ENCODE peak calls at places on chromosomes 3 and 15, in six cellular contexts. R is iPS DF 6.9, I is ovary, O is mammary epithelial cell, C is pancreas, H is upper lobe of right lung. G is an unnamed sample. For H3K36me3, the result is how much of the 10 kb centered on the place peaks cover.

GRCh38 chr3:152019516-152019915 is 146.1 kb downstream of the SUCNR1 start:
- DNase-seq in R (no peak), I (no peak), O (peak), C (no peak), H (no peak), G (no peak)

GRCh38 chr3:148625145-148625736 is 72.5 kb upstream of the AGTR1 start:
- DNase-seq in R (no peak), I (no peak), O (no peak), C (no peak), H (no peak), G (no peak)

GRCh38 chr3:169104541-169104940 is 559.0 kb downstream of the MECOM start:
- DNase-seq in R (no peak), I (no peak), O (peak), C (no peak), H (no peak), G (peak)

GRCh38 chr3:76631251-76631650 is 408.6 kb upstream of the ROBO2 start:
- DNase-seq in R (no peak), I (no peak), O (no peak), C (no peak), H (no peak), G (no peak)

GRCh38 chr3:161104561-161105551 is at the start of gene B3GALNT1:
- DNase-seq in R (no peak), I (peak), O (peak), C (peak), H (peak), G (peak)

GRCh38 chr3:113141543-113141942 is 69.8 kb upstream of the BOC start:
- DNase-seq in R (no peak), I (no peak), O (no peak), C (no peak), H (no peak), G (no peak)

GRCh38 chr3:4719011-4719649 is 226.0 kb downstream of the ITPR1 start:
- DNase-seq in R (no peak), I (no peak), O (no peak), C (no peak), H (no peak), G (peak)

GRCh38 chr3:126464494-126464893 is 11.2 kb downstream of the ZXDC start:
- DNase-seq in R (no peak), I (peak), O (no peak), C (no peak), H (no peak), G (no peak)

GRCh38 chr3:35393916-35394315 is 245.4 kb upstream of the ARPP21 start:
- DNase-seq in R (no peak), I (no peak), O (no peak), C (no peak), H (no peak), G (no peak)

GRCh38 chr3:78285032-78285728 is 1245.3 kb downstream of the ROBO2 start:
- DNase-seq in R (no peak), I (no peak), O (no peak), C (no peak), H (no peak), G (no peak)

GRCh38 chr15:41806291-41807181 is 21.4 kb upstream of the JMJD7 start:
- DNase-seq in R (no peak), I (no peak), O (peak), C (peak), H (no peak), G (no peak)

GRCh38 chr3:25916286-25916685 is 126.4 kb downstream of the OXSM start:
- DNase-seq in R (no peak), I (no peak), O (no peak), C (no peak), H (no peak), G (no peak)

GRCh38 chr15:82855286-82856092 is 46.1 kb downstream of the WHAMM start:
- DNase-seq in R (no peak), I (no peak), O (no peak), C (no peak), H (no peak), G (no peak)

GRCh38 chr3:16033889-16034687 is 140.4 kb upstream of the GALNT15 start:
- DNase-seq in R (no peak), I (no peak), O (peak), C (no peak), H (no peak), G (no peak)

GRCh38 chr3:121574449-121574848 is 6.7 kb downstream of the ARGFX start:
- DNase-seq in R (no peak), I (no peak), O (peak), C (no peak), H (no peak), G (peak)

GRCh38 chr3:54733079-54733478 is 194.8 kb downstream of the LRTM1 start:
- DNase-seq in R (no peak), I (no peak), O (no peak), C (no peak), H (no peak), G (no peak)

GRCh38 chr3:33131328-33132018 is 17.7 kb downstream of the CRTAP start:
- DNase-seq in R (peak), I (peak), O (peak), C (no peak), H (no peak), G (peak)

GRCh38 chr3:63354160-63354559 is 76.1 kb downstream of the SYNPR start:
- DNase-seq in R (no peak), I (no peak), O (no peak), C (no peak), H (no peak), G (no peak)

GRCh38 chr15:66405605-66406004 is 18.9 kb downstream of the MAP2K1 start:
- DNase-seq in R (no peak), I (no peak), O (no peak), C (no peak), H (no peak), G (no peak)

GRCh38 chr15:99614749-99615288 is 49.0 kb downstream of the MEF2A start:
- DNase-seq in R (no peak), I (no peak), O (no peak), C (no peak), H (no peak), G (peak)

GRCh38 chr15:75732206-75732808 is 19.7 kb upstream of the CSPG4 start:
- DNase-seq in R (no peak), I (no peak), O (no peak), C (peak), H (peak), G (no peak)

GRCh38 chr3:32113566-32113965 is 7.1 kb downstream of the GPD1L start:
- DNase-seq in R (no peak), I (no peak), O (no peak), C (no peak), H (no peak), G (no peak)

GRCh38 chr3:14351617-14352001 is 50.8 kb upstream of the SLC6A6 start:
- DNase-seq in R (no peak), I (no peak), O (no peak), C (no peak), H (no peak), G (no peak)
- H3K36me3 ChIP-seq in R (under half), I (under half), O (under half), C (under half), H (under half), G (under half)

DNA sequence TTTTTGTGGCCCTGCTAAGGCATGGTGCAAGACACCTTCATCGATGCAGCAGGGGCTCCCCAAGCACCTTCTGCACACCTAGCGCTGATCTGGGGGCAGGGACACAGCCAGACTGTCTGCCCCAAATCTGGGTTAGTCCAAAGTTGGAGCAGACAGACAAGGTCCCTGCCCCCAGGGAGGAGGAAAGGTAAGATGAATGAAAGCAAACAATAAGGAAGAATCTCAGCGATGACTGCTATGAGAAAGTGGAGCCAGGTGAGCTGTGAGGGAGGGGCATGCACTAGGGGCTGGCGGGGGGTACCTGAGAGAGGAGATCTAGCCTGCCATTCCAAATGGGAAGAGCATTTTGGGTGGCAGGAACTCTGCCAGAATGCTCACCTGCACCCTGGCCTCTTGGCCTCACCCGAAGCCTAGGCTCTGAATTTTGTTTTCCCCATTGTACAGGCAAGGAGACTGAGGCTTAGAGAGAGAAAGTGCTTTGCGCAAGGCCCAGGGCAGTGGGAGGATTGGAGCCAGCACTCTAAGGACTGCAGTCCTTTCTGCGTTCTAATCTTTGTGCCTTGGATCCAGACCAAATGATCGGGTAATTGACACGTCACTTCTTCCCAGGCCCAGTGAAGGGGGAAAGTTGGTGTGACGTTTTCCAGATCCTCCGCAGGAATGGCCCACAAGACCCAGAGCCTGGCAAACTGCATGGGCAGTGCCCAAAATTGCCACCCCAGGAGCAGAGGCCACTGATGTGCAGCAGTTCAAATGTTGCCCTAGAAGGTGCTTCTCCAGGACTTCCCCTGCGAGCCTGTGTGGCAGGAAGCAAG is 194.2 kb upstream of the TLE3 start:
- DNase-seq in R (no peak), I (no peak), O (no peak), C (no peak), H (peak), G (no peak)
- H3K36me3 ChIP-seq in R (under half), I (under half), O (under half), C (under half), H (under half), G (under half)

GRCh38 chr3:192571197-192571791 is 156.0 kb downstream of the FGF12 start:
- DNase-seq in R (no peak), I (peak), O (peak), C (peak), H (peak), G (no peak)
- H3K36me3 ChIP-seq in R (under half), I (under half), O (under half), C (under half), H (under half), G (under half)

GRCh38 chr3:38482951-38483350 is 13.2 kb upstream of the EXOG start:
- DNase-seq in R (no peak), I (no peak), O (no peak), C (no peak), H (no peak), G (no peak)
- H3K36me3 ChIP-seq in R (under half), I (under half), O (under half), C (under half), H (half or more), G (under half)

GRCh38 chr15:63630036-63630751 is 33.0 kb downstream of the FBXL22 start:
- DNase-seq in R (no peak), I (no peak), O (no peak), C (no peak), H (no peak), G (peak)

GRCh38 chr15:63628123-63628822 is 31.1 kb downstream of the FBXL22 start:
- DNase-seq in R (no peak), I (no peak), O (peak), C (no peak), H (no peak), G (no peak)

GRCh38 chr15:63623231-63623969 is 26.2 kb downstream of the FBXL22 start:
- DNase-seq in R (no peak), I (no peak), O (no peak), C (no peak), H (no peak), G (no peak)

DNA sequence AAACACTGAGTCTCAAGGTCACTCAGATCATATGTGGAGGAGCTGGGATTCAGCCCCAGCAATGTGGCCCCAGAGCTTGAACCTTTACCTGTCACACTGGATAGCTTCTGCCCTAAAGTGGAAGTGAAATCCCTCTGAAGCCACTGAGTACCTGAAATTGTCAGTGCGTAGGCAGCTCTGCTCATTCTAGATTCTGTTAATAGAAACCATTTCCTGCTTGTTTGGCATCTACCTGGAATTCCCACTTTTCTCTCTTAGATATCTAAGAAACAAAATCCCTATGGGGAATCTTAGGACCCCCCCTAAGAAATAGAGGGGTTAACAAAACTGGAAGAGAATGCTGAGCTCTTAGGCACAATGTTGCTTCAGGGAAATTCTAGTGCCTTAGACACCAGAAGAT is 29.8 kb downstream of the FBXL22 start:
- DNase-seq in R (no peak), I (no peak), O (no peak), C (no peak), H (no peak), G (no peak)
- H3K36me3 ChIP-seq in R (under half), I (under half), O (under half), C (half or more), H (half or more), G (half or more)

GRCh38 chr3:44842376-44842775 is 19.3 kb upstream of the TMEM42 start:
- DNase-seq in R (no peak), I (no peak), O (no peak), C (no peak), H (no peak), G (no peak)
- H3K36me3 ChIP-seq in R (under half), I (under half), O (under half), C (under half), H (under half), G (under half)

DNA sequence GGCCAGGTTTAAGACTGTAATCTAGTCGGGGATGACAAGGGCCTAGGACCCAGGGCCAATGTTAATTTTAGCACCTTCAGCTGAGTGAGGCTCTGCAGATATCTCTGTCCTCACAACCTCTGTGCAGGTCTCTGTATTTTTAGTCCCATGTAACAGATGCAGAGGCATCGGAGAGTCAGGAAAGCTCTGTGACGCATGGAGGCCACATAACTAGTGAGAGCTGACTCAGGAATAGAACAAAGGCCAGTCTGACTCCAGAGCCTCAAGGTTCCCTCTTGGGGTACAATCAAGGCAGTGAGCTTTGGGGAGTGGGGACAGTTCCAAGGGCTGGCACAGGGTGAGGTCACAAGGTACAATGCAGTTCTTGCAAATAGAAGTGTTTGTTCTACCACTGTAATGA is 31.0 kb downstream of the FSTL1 start:
- DNase-seq in R (no peak), I (no peak), O (no peak), C (no peak), H (no peak), G (no peak)
- H3K36me3 ChIP-seq in R (under half), I (under half), O (under half), C (under half), H (under half), G (under half)

GRCh38 chr3:13197795-13198194 is 124.6 kb upstream of the IQSEC1 start:
- DNase-seq in R (no peak), I (no peak), O (no peak), C (no peak), H (peak), G (no peak)

GRCh38 chr3:13199006-13199776 is 126.0 kb upstream of the IQSEC1 start:
- DNase-seq in R (no peak), I (no peak), O (no peak), C (no peak), H (no peak), G (no peak)

GRCh38 chr3:13197281-13197680 is 124.1 kb upstream of the IQSEC1 start:
- DNase-seq in R (no peak), I (no peak), O (no peak), C (no peak), H (peak), G (no peak)

GRCh38 chr3:13199899-13200451 is 126.7 kb upstream of the IQSEC1 start:
- DNase-seq in R (no peak), I (no peak), O (no peak), C (no peak), H (no peak), G (no peak)

GRCh38 chr3:13198480-13198879 is 125.3 kb upstream of the IQSEC1 start:
- DNase-seq in R (no peak), I (no peak), O (no peak), C (no peak), H (no peak), G (no peak)
- H3K36me3 ChIP-seq in R (under half), I (under half), O (under half), C (under half), H (under half), G (under half)

GRCh38 chr3:196053487-196053886 is 28.4 kb downstream of the TFRC start:
- DNase-seq in R (no peak), I (no peak), O (no peak), C (no peak), H (no peak), G (no peak)

GRCh38 chr3:196057663-196058356 is 24.1 kb downstream of the TFRC start:
- DNase-seq in R (peak), I (no peak), O (no peak), C (no peak), H (no peak), G (no peak)

GRCh38 chr3:196051336-196052076 is 30.4 kb downstream of the TFRC start:
- DNase-seq in R (no peak), I (no peak), O (no peak), C (no peak), H (no peak), G (no peak)

GRCh38 chr3:196055267-196055666 is 26.6 kb downstream of the TFRC start:
- DNase-seq in R (no peak), I (no peak), O (no peak), C (no peak), H (no peak), G (no peak)

GRCh38 chr3:196055683-196056270 is 26.1 kb downstream of the TFRC start:
- DNase-seq in R (no peak), I (peak), O (no peak), C (no peak), H (peak), G (peak)
- H3K36me3 ChIP-seq in R (under half), I (under half), O (half or more), C (half or more), H (half or more), G (half or more)

GRCh38 chr15:49227602-49228001 is 57.6 kb downstream of the GALK2 start:
- DNase-seq in R (no peak), I (no peak), O (no peak), C (no peak), H (no peak), G (no peak)

GRCh38 chr15:49225572-49226281 is 55.7 kb downstream of the GALK2 start:
- DNase-seq in R (peak), I (no peak), O (peak), C (no peak), H (no peak), G (peak)

DNA sequence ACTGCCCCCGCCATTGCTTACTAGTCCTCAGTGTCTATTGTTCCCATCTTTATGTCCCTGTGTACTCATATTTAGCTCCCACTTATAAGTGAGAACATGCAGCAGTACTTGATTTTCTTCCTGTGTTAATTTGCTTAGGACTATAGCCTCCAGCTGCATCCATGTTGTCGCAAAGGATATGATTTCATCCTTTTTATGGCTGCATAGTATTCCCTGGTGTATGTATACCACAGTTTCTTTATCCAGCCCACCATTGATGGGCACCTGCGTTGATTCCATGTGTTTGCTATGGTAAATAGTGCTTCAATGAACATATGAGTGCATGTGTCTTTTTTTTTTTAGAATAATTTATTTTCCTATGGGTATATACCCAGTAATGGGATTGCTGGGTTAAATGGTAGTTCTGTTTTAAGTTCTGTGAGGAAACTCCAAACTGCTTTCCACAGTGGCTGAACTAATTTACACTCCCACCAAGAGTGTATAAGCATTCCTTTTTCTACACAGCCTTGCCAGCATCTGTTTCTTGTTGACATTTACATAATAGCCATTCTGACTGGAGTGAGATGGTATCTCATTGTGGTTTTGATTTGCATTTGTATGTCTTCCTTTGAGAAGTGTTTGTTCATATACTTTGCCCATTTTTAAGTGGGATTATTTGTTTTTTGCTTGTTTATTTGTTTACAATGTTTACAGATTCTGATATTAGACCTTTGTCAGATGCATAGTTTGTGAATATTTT is 53.7 kb downstream of the GALK2 start:
- DNase-seq in R (no peak), I (no peak), O (no peak), C (no peak), H (no peak), G (peak)
- H3K36me3 ChIP-seq in R (under half), I (under half), O (under half), C (under half), H (under half), G (under half)